ENCODE peak calls at places on chromosomes 16 and 17, in seven cellular contexts. One of them, this sample, is unnamed.

GRCh38 chr17:3983945-3984484 is 19.8 kb upstream of the ATP2A3 start:
- DNase-seq in left colon: no peak
- DNase-seq in myocyte: no peak
- DNase-seq in activated naive CD8-positive, alpha-beta T cell treated with anti-CD3 and anti-CD28 coated beads, Interleukin-2, amount 50 U/mL, for 24 hours: no peak
- DNase-seq in cardiac fibroblast: peak
- DNase-seq in NCI-H510A treated with DMSO at 0.1 percent for 48 hours: peak
- DNase-seq in GM19239: no peak
- DNase-seq in this sample: no peak

GRCh38 chr17:5785343-5785742 is 201.0 kb upstream of the NLRP1 start:
- DNase-seq in left colon: no peak
- DNase-seq in myocyte: no peak
- DNase-seq in activated naive CD8-positive, alpha-beta T cell treated with anti-CD3 and anti-CD28 coated beads, Interleukin-2, amount 50 U/mL, for 24 hours: no peak
- DNase-seq in cardiac fibroblast: no peak
- DNase-seq in NCI-H510A treated with DMSO at 0.1 percent for 48 hours: no peak
- DNase-seq in GM19239: no peak
- DNase-seq in this sample: no peak

GRCh38 chr16:15961060-15961511 is 11.7 kb downstream of the ABCC1 start:
- DNase-seq in left colon: no peak
- DNase-seq in myocyte: no peak
- DNase-seq in activated naive CD8-positive, alpha-beta T cell treated with anti-CD3 and anti-CD28 coated beads, Interleukin-2, amount 50 U/mL, for 24 hours: peak
- DNase-seq in cardiac fibroblast: no peak
- DNase-seq in NCI-H510A treated with DMSO at 0.1 percent for 48 hours: no peak
- DNase-seq in GM19239: no peak
- DNase-seq in this sample: no peak

GRCh38 chr16:85712841-85713240 is 24.1 kb upstream of the GINS2 start:
- DNase-seq in left colon: no peak
- DNase-seq in myocyte: no peak
- DNase-seq in activated naive CD8-positive, alpha-beta T cell treated with anti-CD3 and anti-CD28 coated beads, Interleukin-2, amount 50 U/mL, for 24 hours: no peak
- DNase-seq in cardiac fibroblast: no peak
- DNase-seq in NCI-H510A treated with DMSO at 0.1 percent for 48 hours: no peak
- DNase-seq in GM19239: no peak
- DNase-seq in this sample: no peak

GRCh38 chr16:50547340-50547865 is 793 bp upstream of the NKD1 start:
- DNase-seq in left colon: peak
- DNase-seq in myocyte: no peak
- DNase-seq in activated naive CD8-positive, alpha-beta T cell treated with anti-CD3 and anti-CD28 coated beads, Interleukin-2, amount 50 U/mL, for 24 hours: peak
- DNase-seq in cardiac fibroblast: peak
- DNase-seq in NCI-H510A treated with DMSO at 0.1 percent for 48 hours: peak
- DNase-seq in GM19239: peak
- DNase-seq in this sample: peak

GRCh38 chr17:7548585-7549400 is at the start of gene TNFSF12:
- DNase-seq in left colon: peak
- DNase-seq in myocyte: peak
- DNase-seq in activated naive CD8-positive, alpha-beta T cell treated with anti-CD3 and anti-CD28 coated beads, Interleukin-2, amount 50 U/mL, for 24 hours: peak
- DNase-seq in cardiac fibroblast: peak
- DNase-seq in NCI-H510A treated with DMSO at 0.1 percent for 48 hours: no peak
- DNase-seq in GM19239: no peak
- DNase-seq in this sample: peak

GRCh38 chr16:57525761-57526160 is 10.6 kb downstream of the CCDC102A start:
- DNase-seq in left colon: no peak
- DNase-seq in myocyte: no peak
- DNase-seq in activated naive CD8-positive, alpha-beta T cell treated with anti-CD3 and anti-CD28 coated beads, Interleukin-2, amount 50 U/mL, for 24 hours: no peak
- DNase-seq in cardiac fibroblast: no peak
- DNase-seq in NCI-H510A treated with DMSO at 0.1 percent for 48 hours: no peak
- DNase-seq in GM19239: no peak
- DNase-seq in this sample: no peak

GRCh38 chr17:48597775-48598631 is 4.4 kb upstream of the HOXB5 start:
- DNase-seq in left colon: peak
- DNase-seq in myocyte: peak
- DNase-seq in activated naive CD8-positive, alpha-beta T cell treated with anti-CD3 and anti-CD28 coated beads, Interleukin-2, amount 50 U/mL, for 24 hours: no peak
- DNase-seq in cardiac fibroblast: no peak
- DNase-seq in NCI-H510A treated with DMSO at 0.1 percent for 48 hours: no peak
- DNase-seq in GM19239: no peak
- DNase-seq in this sample: peak

GRCh38 chr16:80557037-80557436 is 16.2 kb downstream of the DYNLRB2 start:
- DNase-seq in left colon: peak
- DNase-seq in myocyte: no peak
- DNase-seq in activated naive CD8-positive, alpha-beta T cell treated with anti-CD3 and anti-CD28 coated beads, Interleukin-2, amount 50 U/mL, for 24 hours: no peak
- DNase-seq in cardiac fibroblast: no peak
- DNase-seq in NCI-H510A treated with DMSO at 0.1 percent for 48 hours: peak
- DNase-seq in GM19239: no peak
- DNase-seq in this sample: no peak

GRCh38 chr17:41140360-41141132 is at the start of gene KRTAP4-6:
- DNase-seq in left colon: no peak
- DNase-seq in myocyte: no peak
- DNase-seq in activated naive CD8-positive, alpha-beta T cell treated with anti-CD3 and anti-CD28 coated beads, Interleukin-2, amount 50 U/mL, for 24 hours: no peak
- DNase-seq in cardiac fibroblast: no peak
- DNase-seq in NCI-H510A treated with DMSO at 0.1 percent for 48 hours: no peak
- DNase-seq in GM19239: no peak
- DNase-seq in this sample: no peak

GRCh38 chr17:27384261-27384701 is 72.0 kb upstream of the KSR1 start:
- DNase-seq in left colon: no peak
- DNase-seq in myocyte: peak
- DNase-seq in activated naive CD8-positive, alpha-beta T cell treated with anti-CD3 and anti-CD28 coated beads, Interleukin-2, amount 50 U/mL, for 24 hours: no peak
- DNase-seq in cardiac fibroblast: peak
- DNase-seq in NCI-H510A treated with DMSO at 0.1 percent for 48 hours: no peak
- DNase-seq in GM19239: no peak
- DNase-seq in this sample: no peak

GRCh38 chr16:3283525-3284447 is 495 bp downstream of the ZNF263 start:
- DNase-seq in left colon: no peak
- DNase-seq in myocyte: no peak
- DNase-seq in activated naive CD8-positive, alpha-beta T cell treated with anti-CD3 and anti-CD28 coated beads, Interleukin-2, amount 50 U/mL, for 24 hours: no peak
- DNase-seq in cardiac fibroblast: no peak
- DNase-seq in NCI-H510A treated with DMSO at 0.1 percent for 48 hours: no peak
- DNase-seq in GM19239: no peak
- DNase-seq in this sample: peak

GRCh38 chr16:49213594-49213993 is 68.0 kb downstream of the CBLN1 start:
- DNase-seq in left colon: no peak
- DNase-seq in myocyte: no peak
- DNase-seq in activated naive CD8-positive, alpha-beta T cell treated with anti-CD3 and anti-CD28 coated beads, Interleukin-2, amount 50 U/mL, for 24 hours: no peak
- DNase-seq in cardiac fibroblast: no peak
- DNase-seq in NCI-H510A treated with DMSO at 0.1 percent for 48 hours: no peak
- DNase-seq in GM19239: no peak
- DNase-seq in this sample: no peak

GRCh38 chr16:25189305-25189704 is 27.4 kb upstream of the AQP8 start:
- DNase-seq in left colon: no peak
- DNase-seq in myocyte: no peak
- DNase-seq in activated naive CD8-positive, alpha-beta T cell treated with anti-CD3 and anti-CD28 coated beads, Interleukin-2, amount 50 U/mL, for 24 hours: no peak
- DNase-seq in cardiac fibroblast: no peak
- DNase-seq in NCI-H510A treated with DMSO at 0.1 percent for 48 hours: no peak
- DNase-seq in GM19239: no peak
- DNase-seq in this sample: no peak

GRCh38 chr16:69709456-69710084 is 16.8 kb downstream of the NQO1 start:
- DNase-seq in left colon: no peak
- DNase-seq in myocyte: peak
- DNase-seq in activated naive CD8-positive, alpha-beta T cell treated with anti-CD3 and anti-CD28 coated beads, Interleukin-2, amount 50 U/mL, for 24 hours: no peak
- DNase-seq in cardiac fibroblast: peak
- DNase-seq in NCI-H510A treated with DMSO at 0.1 percent for 48 hours: peak
- DNase-seq in GM19239: peak
- DNase-seq in this sample: peak

GRCh38 chr16:24670623-24671454 is 58.6 kb upstream of the TNRC6A start:
- DNase-seq in left colon: peak
- DNase-seq in myocyte: peak
- DNase-seq in activated naive CD8-positive, alpha-beta T cell treated with anti-CD3 and anti-CD28 coated beads, Interleukin-2, amount 50 U/mL, for 24 hours: peak
- DNase-seq in cardiac fibroblast: peak
- DNase-seq in NCI-H510A treated with DMSO at 0.1 percent for 48 hours: peak
- DNase-seq in GM19239: no peak
- DNase-seq in this sample: no peak

This sample was measured in erythroblast.